ENCODE peak calls at places on chromosomes 7 and 10, in eight cellular contexts. U is stimulated activated CD4-positive, alpha-beta T cell treated with anti-CD3 and anti-CD28 coated beads, Interleukin-4, amount 100 ng/mL, for 48 hours; T is HEK293T; H is A549; B is H4; A is GM12865; Q is iris pigment epithelial cell; K is DMS 273 treated with DMSO at 0.1 percent for 48 hours. M is an unnamed sample.

GRCh38 chr10:97292097-97292861 is at the start of gene ARHGAP19:
- DNase-seq in H (peak; percentile 97), K (peak; percentile 96), Q (peak; percentile 99), B (peak; percentile 99), T (peak; percentile 96), U (peak; percentile 83), A (peak; percentile 98), M (peak; percentile 99)

GRCh38 chr10:77616766-77617165 is 20.8 kb downstream of the KCNMA1 start:
- DNase-seq in A (no peak), H (no peak), B (no peak), T (no peak), Q (no peak), U (no peak), K (no peak), M (no peak)

GRCh38 chr7:15560968-15561367 is 847 bp downstream of the AGMO start:
- DNase-seq in Q (no peak), U (no peak), B (no peak), A (no peak), K (no peak), H (no peak), T (no peak), M (no peak)

GRCh38 chr7:99375070-99375807 is 709 bp downstream of the ARPC1B start:
- DNase-seq in H (peak; percentile 84), A (peak; percentile 82), T (peak; percentile 68), B (peak; percentile 63), Q (peak; percentile 80), K (no peak), U (no peak), M (peak; percentile 41)

GRCh38 chr10:15384154-15384553 is 13.1 kb upstream of the FAM171A1 start:
- DNase-seq in T (no peak), H (no peak), B (peak; percentile 26), A (no peak), K (no peak), U (no peak), Q (no peak), M (no peak)

GRCh38 chr10:89428873-89429272 is 14.5 kb downstream of the IFIT5 start:
- DNase-seq in A (no peak), K (no peak), Q (peak; percentile 40), T (no peak), U (no peak), B (no peak), H (no peak), M (no peak)

GRCh38 chr10:63972949-63973827 is 452.0 kb downstream of the REEP3 start:
- DNase-seq in A (no peak), B (no peak), Q (no peak), H (no peak), U (no peak), K (no peak), T (no peak), M (no peak)

GRCh38 chr10:114312585-114312984 is 73.5 kb downstream of the VWA2 start:
- DNase-seq in T (no peak), A (no peak), Q (no peak), B (no peak), K (no peak), H (no peak), U (no peak), M (no peak)

GRCh38 chr7:3446786-3447185 is 145.7 kb downstream of the SDK1 start:
- DNase-seq in H (no peak), A (no peak), Q (peak; percentile 68), B (no peak), K (no peak), U (no peak), T (no peak), M (peak; percentile 26)

GRCh38 chr10:106682175-106682574 is 482.3 kb downstream of the SORCS1 start:
- DNase-seq in B (no peak), Q (peak; percentile 3), H (no peak), K (no peak), T (no peak), A (no peak), U (no peak), M (peak; percentile 4)

GRCh38 chr10:47450442-47450841 is 33.5 kb downstream of the ANXA8 start:
- DNase-seq in A (no peak), T (no peak), Q (no peak), U (no peak), K (no peak), B (no peak), H (no peak), M (no peak)

GRCh38 chr7:5195157-5195556 is 5.1 kb downstream of the WIPI2 start:
- DNase-seq in T (no peak), B (no peak), A (no peak), Q (no peak), K (no peak), H (no peak), U (no peak), M (no peak)

GRCh38 chr10:35025916-35026315 is 64.2 kb downstream of the CUL2 start:
- DNase-seq in T (no peak), A (no peak), Q (peak; percentile 72), K (no peak), B (no peak), H (no peak), U (no peak), M (peak; percentile 78)

GRCh38 chr10:118674226-118674919 is 78.9 kb upstream of the PRLHR start:
- DNase-seq in H (no peak), K (no peak), B (no peak), A (no peak), U (no peak), T (no peak), Q (no peak), M (no peak)

GRCh38 chr10:109328001-109328400 is 595.3 kb downstream of the XPNPEP1 start:
- DNase-seq in Q (no peak), H (no peak), T (no peak), U (no peak), B (no peak), A (no peak), K (no peak), M (no peak)

GRCh38 chr7:113918946-113919345 is at the start of gene PPP1R3A:
- DNase-seq in K (no peak), B (no peak), A (no peak), T (peak; percentile 45), Q (no peak), H (no peak), U (no peak), M (peak; percentile 11)

GRCh38 chr7:155921804-155922506 is 109.7 kb upstream of the SHH start:
- DNase-seq in K (no peak), B (no peak), U (no peak), Q (no peak), T (no peak), A (no peak), H (no peak), M (no peak)

GRCh38 chr10:133049639-133050038 is 38.1 kb upstream of the ADGRA1 start:
- DNase-seq in B (no peak), Q (no peak), T (no peak), U (no peak), A (no peak), H (no peak), K (no peak), M (no peak)

GRCh38 chr7:111266613-111267012 is 175.7 kb downstream of the LRRN3 start:
- DNase-seq in K (no peak), T (no peak), Q (peak; percentile 89), H (no peak), A (no peak), U (no peak), B (peak; percentile 79), M (peak; percentile 67)

GRCh38 chr10:28711776-28712175 is 34.5 kb downstream of the BAMBI start:
- DNase-seq in T (no peak), A (no peak), K (no peak), Q (no peak), H (no peak), B (no peak), U (no peak), M (no peak)

GRCh38 chr10:1551636-1552338 is 185.5 kb downstream of the ADARB2 start:
- DNase-seq in U (no peak), H (no peak), T (no peak), A (no peak), Q (no peak), K (no peak), B (no peak), M (no peak)

GRCh38 chr10:43965918-43966570 is 317.4 kb upstream of the ZNF32 start:
- DNase-seq in T (no peak), Q (no peak), U (no peak), K (no peak), B (no peak), H (no peak), A (no peak), M (no peak)

GRCh38 chr7:4849390-4849789 is 12.4 kb downstream of the PAPOLB start:
- DNase-seq in K (peak; percentile 12), H (peak; percentile 21), B (no peak), Q (peak; percentile 40), T (no peak), U (no peak), A (peak; percentile 42), M (peak; percentile 26)

GRCh38 chr7:16114633-16115032 is 306.7 kb downstream of the CRPPA start:
- DNase-seq in Q (peak; percentile 70), A (no peak), K (peak; percentile 16), H (no peak), T (no peak), U (no peak), B (peak; percentile 62), M (peak; percentile 59)

GRCh38 chr10:69648461-69648860 is 18.4 kb downstream of the FAM241B start:
- DNase-seq in U (no peak), T (no peak), H (no peak), A (no peak), K (no peak), Q (no peak), B (no peak), M (no peak)

GRCh38 chr7:39504963-39505362 is 61.2 kb upstream of the YAE1 start:
- DNase-seq in H (no peak), Q (peak; percentile 78), A (no peak), K (no peak), T (no peak), U (no peak), B (peak; percentile 53), M (peak; percentile 40)